ENCODE peak calls at places on chromosomes 2 and 18, in five cellular contexts. O is lower lobe of right lung, S is IMR-90, P is mucosa of descending colon, L is heart left ventricle. I is an unnamed sample.

GRCh38 chr2:29920631-29921559 is 491 bp downstream of the ALK start:
- DNase-seq in O (peak; percentile 45), S (peak; percentile 5), P (peak; percentile 32), L (no peak), I (no peak)

GRCh38 chr18:61554117-61554776 is 221.0 kb downstream of the CDH20 start:
- DNase-seq in O (peak; percentile 48), S (no peak), P (peak; percentile 52), L (peak; percentile 16), I (no peak)

GRCh38 chr2:127654838-127655175 is 8.9 kb downstream of the GPR17 start:
- DNase-seq in O (peak; percentile 32), S (no peak), P (no peak), L (no peak), I (no peak)

GRCh38 chr2:44937688-44938240 is 3.7 kb upstream of the SIX3 start:
- DNase-seq in O (no peak), S (no peak), P (peak; percentile 48), L (no peak), I (peak; percentile 61)

GRCh38 chr18:10420561-10421352 is 33.7 kb upstream of the APCDD1 start:
- DNase-seq in O (no peak), S (peak; percentile 79), P (no peak), L (no peak), I (no peak)

GRCh38 chr2:151682459-151683003 is 51.7 kb downstream of the NEB start:
- DNase-seq in O (no peak), S (no peak), P (no peak), L (no peak), I (no peak)

GRCh38 chr2:214484701-214485100 is 73.8 kb downstream of the VWC2L start:
- DNase-seq in O (no peak), S (no peak), P (no peak), L (no peak), I (no peak)

GRCh38 chr2:168215813-168216212 is 31.6 kb downstream of the STK39 start:
- DNase-seq in O (no peak), S (peak; percentile 27), P (no peak), L (no peak), I (no peak)

GRCh38 chr2:118062048-118062447 is 26.2 kb upstream of the INSIG2 start:
- DNase-seq in O (no peak), S (no peak), P (no peak), L (no peak), I (no peak)

GRCh38 chr2:38690499-38691420 is 24.8 kb downstream of the GALM start:
- DNase-seq in O (no peak), S (peak; percentile 97), P (peak; percentile 64), L (no peak), I (no peak)

GRCh38 chr2:4464607-4465006 is 761.2 kb downstream of the DCDC2C start:
- DNase-seq in O (no peak), S (no peak), P (no peak), L (no peak), I (no peak)

GRCh38 chr2:191719938-191720337 is 42.0 kb downstream of the NABP1 start:
- DNase-seq in O (no peak), S (no peak), P (no peak), L (no peak), I (no peak)

GRCh38 chr2:176592230-176592629 is 323.0 kb downstream of the MTX2 start:
- DNase-seq in O (no peak), S (no peak), P (no peak), L (no peak), I (no peak)

GRCh38 chr2:212957184-212957583 is 194.2 kb downstream of the IKZF2 start:
- DNase-seq in O (no peak), S (no peak), P (no peak), L (no peak), I (no peak)

GRCh38 chr2:147389218-147389617 is 455.6 kb upstream of the ACVR2A start:
- DNase-seq in O (no peak), S (no peak), P (no peak), L (no peak), I (no peak)

GRCh38 chr18:56490942-56491341 is 147.4 kb downstream of the TXNL1 start:
- DNase-seq in O (no peak), S (no peak), P (no peak), L (no peak), I (no peak)

GRCh38 chr18:58867281-58867961 is 2.7 kb downstream of the ZNF532 start:
- DNase-seq in O (no peak), S (no peak), P (no peak), L (no peak), I (no peak)

DNA sequence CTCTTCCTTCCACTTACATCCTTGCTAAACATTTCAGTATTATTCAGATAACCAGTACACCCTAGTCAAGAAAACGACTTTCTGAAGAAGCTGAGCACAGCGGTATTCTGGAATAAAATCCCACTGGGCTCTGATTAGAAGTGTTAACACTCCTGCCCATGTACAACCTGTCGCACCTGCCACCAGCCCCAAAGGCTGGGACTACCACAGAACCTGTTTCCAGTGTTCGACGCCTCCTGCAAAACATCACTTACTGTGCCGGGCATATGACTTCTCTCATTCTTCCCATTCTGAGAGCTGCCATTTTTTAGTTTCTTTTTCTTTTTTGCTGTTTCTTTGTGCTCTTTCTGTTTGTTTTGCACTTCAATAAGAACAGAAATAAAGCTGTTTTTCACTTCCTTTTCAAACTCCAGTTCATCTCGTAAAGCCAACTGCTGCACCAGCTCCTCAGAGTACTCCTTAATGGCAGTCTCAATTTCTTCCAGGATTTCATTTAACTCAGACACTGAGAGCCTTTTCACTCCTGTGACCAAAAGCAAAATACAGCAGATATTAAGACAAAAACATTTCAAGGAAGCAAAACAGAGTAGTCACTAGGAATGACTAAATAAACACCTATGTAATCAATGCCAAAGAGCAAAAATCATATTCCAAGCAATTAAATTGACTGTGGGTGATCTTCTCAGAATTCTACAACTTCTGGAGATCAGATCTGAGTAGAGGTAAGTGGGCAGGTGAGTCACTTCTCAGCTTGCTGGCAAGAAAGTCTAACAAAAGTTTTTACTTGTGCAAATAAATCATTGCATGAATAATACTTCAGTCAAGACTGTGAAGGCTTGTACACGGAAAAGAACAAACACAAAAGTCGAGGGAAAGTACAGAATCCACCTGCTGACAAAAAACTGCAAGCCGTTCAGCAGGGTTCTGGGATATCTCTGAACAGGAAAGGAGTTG is 19.3 kb downstream of the FEZ2 start:
- DNase-seq in O (no peak), S (no peak), P (no peak), L (no peak), I (no peak)
- H3K36me3 ChIP-seq in O (peaks cover 88% of the 10 kb centered on the region), S (peaks cover 40% of the 10 kb centered on the region), P (no peaks in the 10 kb centered on the region), L (no peaks in the 10 kb centered on the region), I (peaks cover 77% of the 10 kb centered on the region)

GRCh38 chr2:102724016-102724490 is 37.8 kb upstream of the TMEM182 start:
- DNase-seq in O (no peak), S (no peak), P (no peak), L (no peak), I (no peak)
- H3K36me3 ChIP-seq in O (peaks cover 61% of the 10 kb centered on the region), S (peaks cover 12% of the 10 kb centered on the region), P (no peaks in the 10 kb centered on the region), L (no peaks in the 10 kb centered on the region), I (peaks cover 66% of the 10 kb centered on the region)

DNA sequence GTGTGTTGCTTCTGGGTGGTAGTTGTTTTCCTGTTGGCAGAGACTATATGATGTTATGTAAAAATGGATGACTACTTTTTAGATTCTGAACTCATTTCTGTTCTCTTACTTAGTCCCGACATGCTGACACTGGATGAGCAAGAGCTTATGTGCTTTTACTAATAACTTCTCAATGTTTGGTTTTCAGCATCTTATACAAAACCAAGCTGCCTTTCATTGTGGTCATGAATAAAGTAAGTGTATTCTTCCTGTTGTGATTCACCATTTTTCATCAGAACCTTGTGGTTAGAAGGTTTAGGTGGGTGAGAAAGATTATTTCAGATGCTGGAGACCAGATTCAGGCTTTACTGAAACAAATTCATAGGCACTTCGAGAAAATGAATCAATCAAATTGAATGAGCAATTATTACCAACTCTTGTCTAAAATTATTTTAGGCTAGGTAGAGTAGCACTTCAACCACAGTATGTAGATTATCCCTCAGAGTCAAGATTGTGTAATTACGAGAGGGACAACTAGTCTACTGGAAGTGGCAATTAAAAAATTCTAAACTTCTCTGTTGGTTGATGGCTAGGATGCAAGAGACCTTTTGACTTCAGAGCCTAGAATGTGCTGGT is 9.3 kb downstream of the GPN1 start:
- DNase-seq in O (no peak), S (peak; percentile 94), P (no peak), L (no peak), I (no peak)
- H3K36me3 ChIP-seq in O (peaks cover 97% of the 10 kb centered on the region), S (peaks cover 37% of the 10 kb centered on the region), P (no peaks in the 10 kb centered on the region), L (no peaks in the 10 kb centered on the region), I (peaks cover 96% of the 10 kb centered on the region)

GRCh38 chr2:230505162-230505561 is 89.2 kb downstream of the SP100 start:
- DNase-seq in O (no peak), S (no peak), P (no peak), L (no peak), I (no peak)

GRCh38 chr2:230502593-230502992 is 86.6 kb downstream of the SP100 start:
- DNase-seq in O (no peak), S (no peak), P (no peak), L (no peak), I (no peak)

GRCh38 chr2:230498506-230499107 is 82.6 kb downstream of the SP100 start:
- DNase-seq in O (no peak), S (no peak), P (no peak), L (no peak), I (no peak)

GRCh38 chr2:230503798-230504197 is 87.8 kb downstream of the SP100 start:
- DNase-seq in O (no peak), S (peak; percentile 15), P (no peak), L (no peak), I (no peak)
- H3K36me3 ChIP-seq in O (peaks cover 91% of the 10 kb centered on the region), S (peaks cover 14% of the 10 kb centered on the region), P (no peaks in the 10 kb centered on the region), L (no peaks in the 10 kb centered on the region), I (peaks cover 79% of the 10 kb centered on the region)

GRCh38 chr18:9216459-9216858 is 79.9 kb downstream of the ANKRD12 start:
- DNase-seq in O (no peak), S (no peak), P (no peak), L (no peak), I (no peak)
- H3K36me3 ChIP-seq in O (peaks cover 71% of the 10 kb centered on the region), S (peaks cover 23% of the 10 kb centered on the region), P (no peaks in the 10 kb centered on the region), L (no peaks in the 10 kb centered on the region), I (peaks cover 88% of the 10 kb centered on the region)

GRCh38 chr18:79699653-79700052 is 20.1 kb downstream of the CTDP1 start:
- DNase-seq in O (peak; percentile 21), S (no peak), P (no peak), L (no peak), I (no peak)
- H3K36me3 ChIP-seq in O (peaks cover 88% of the 10 kb centered on the region), S (peaks cover 53% of the 10 kb centered on the region), P (peaks cover 14% of the 10 kb centered on the region), L (no peaks in the 10 kb centered on the region), I (peaks cover 74% of the 10 kb centered on the region)

I was measured in upper lobe of right lung.